ENCODE peak calls at places on chromosomes 13 and 19, in nine cellular contexts. One of them, this sample, is unnamed.

GRCh38 chr13:26686285-26686684 is 74.3 kb downstream of the GPR12 start:
- DNase-seq in psoas muscle: no peak
- DNase-seq in stimulated activated naive CD8-positive, alpha-beta T cell treated with anti-CD3 and anti-CD28 coated beads, Interleukin-15, Interleukin-2, amounts not matched to agents 100 U/mL and 50 U/mL, for 24 hours: no peak
- DNase-seq in fibroblast of the conjunctiva: no peak
- DNase-seq in stimulated activated CD8-positive, alpha-beta memory T cell treated with anti-CD3 and anti-CD28 coated beads, Interleukin-12 subunit alpha, Interleukin-12 subunit beta, amount 100 ng/mL, for 1 hour: no peak
- DNase-seq in hepatic stellate cell: no peak
- DNase-seq in activated T-helper 1 cell treated with Interleukin-2 at 50 U/mL for 16 hours: no peak
- DNase-seq in stimulated activated CD4-positive, alpha-beta T cell treated with anti-CD3 and anti-CD28 coated beads, TNF-alpha, amount 100 ng/mL, for 1 hour: no peak
- DNase-seq in T-helper 17 cell: no peak
- DNase-seq in this sample: no peak

GRCh38 chr19:2619076-2619475 is 83.4 kb downstream of the GNG7 start:
- DNase-seq in stimulated activated naive CD8-positive, alpha-beta T cell treated with anti-CD3 and anti-CD28 coated beads, Interleukin-15, Interleukin-2, amounts not matched to agents 100 U/mL and 50 U/mL, for 24 hours: no peak
- DNase-seq in fibroblast of the conjunctiva: no peak
- DNase-seq in hepatic stellate cell: no peak
- DNase-seq in stimulated activated CD4-positive, alpha-beta T cell treated with anti-CD3 and anti-CD28 coated beads, TNF-alpha, amount 100 ng/mL, for 1 hour: no peak
- DNase-seq in stimulated activated CD8-positive, alpha-beta memory T cell treated with anti-CD3 and anti-CD28 coated beads, Interleukin-12 subunit alpha, Interleukin-12 subunit beta, amount 100 ng/mL, for 1 hour: no peak
- DNase-seq in activated T-helper 1 cell treated with Interleukin-2 at 50 U/mL for 16 hours: no peak
- DNase-seq in T-helper 17 cell: no peak
- DNase-seq in psoas muscle: no peak
- DNase-seq in this sample: no peak

GRCh38 chr13:110448230-110448629 is 113.3 kb downstream of the RAB20 start:
- DNase-seq in psoas muscle: no peak
- DNase-seq in stimulated activated CD4-positive, alpha-beta T cell treated with anti-CD3 and anti-CD28 coated beads, TNF-alpha, amount 100 ng/mL, for 1 hour: no peak
- DNase-seq in stimulated activated naive CD8-positive, alpha-beta T cell treated with anti-CD3 and anti-CD28 coated beads, Interleukin-15, Interleukin-2, amounts not matched to agents 100 U/mL and 50 U/mL, for 24 hours: no peak
- DNase-seq in stimulated activated CD8-positive, alpha-beta memory T cell treated with anti-CD3 and anti-CD28 coated beads, Interleukin-12 subunit alpha, Interleukin-12 subunit beta, amount 100 ng/mL, for 1 hour: no peak
- DNase-seq in activated T-helper 1 cell treated with Interleukin-2 at 50 U/mL for 16 hours: no peak
- DNase-seq in T-helper 17 cell: no peak
- DNase-seq in hepatic stellate cell: peak
- DNase-seq in fibroblast of the conjunctiva: no peak
- DNase-seq in this sample: no peak

GRCh38 chr13:77136902-77137420 is 110.0 kb upstream of the FBXL3 start:
- DNase-seq in stimulated activated CD4-positive, alpha-beta T cell treated with anti-CD3 and anti-CD28 coated beads, TNF-alpha, amount 100 ng/mL, for 1 hour: no peak
- DNase-seq in psoas muscle: no peak
- DNase-seq in fibroblast of the conjunctiva: peak
- DNase-seq in stimulated activated naive CD8-positive, alpha-beta T cell treated with anti-CD3 and anti-CD28 coated beads, Interleukin-15, Interleukin-2, amounts not matched to agents 100 U/mL and 50 U/mL, for 24 hours: no peak
- DNase-seq in stimulated activated CD8-positive, alpha-beta memory T cell treated with anti-CD3 and anti-CD28 coated beads, Interleukin-12 subunit alpha, Interleukin-12 subunit beta, amount 100 ng/mL, for 1 hour: no peak
- DNase-seq in activated T-helper 1 cell treated with Interleukin-2 at 50 U/mL for 16 hours: no peak
- DNase-seq in T-helper 17 cell: no peak
- DNase-seq in hepatic stellate cell: peak
- DNase-seq in this sample: no peak

GRCh38 chr13:33945477-33945876 is 127.5 kb downstream of the RFC3 start:
- DNase-seq in stimulated activated naive CD8-positive, alpha-beta T cell treated with anti-CD3 and anti-CD28 coated beads, Interleukin-15, Interleukin-2, amounts not matched to agents 100 U/mL and 50 U/mL, for 24 hours: no peak
- DNase-seq in stimulated activated CD8-positive, alpha-beta memory T cell treated with anti-CD3 and anti-CD28 coated beads, Interleukin-12 subunit alpha, Interleukin-12 subunit beta, amount 100 ng/mL, for 1 hour: no peak
- DNase-seq in hepatic stellate cell: no peak
- DNase-seq in psoas muscle: no peak
- DNase-seq in activated T-helper 1 cell treated with Interleukin-2 at 50 U/mL for 16 hours: no peak
- DNase-seq in T-helper 17 cell: no peak
- DNase-seq in fibroblast of the conjunctiva: no peak
- DNase-seq in stimulated activated CD4-positive, alpha-beta T cell treated with anti-CD3 and anti-CD28 coated beads, TNF-alpha, amount 100 ng/mL, for 1 hour: no peak
- DNase-seq in this sample: no peak

GRCh38 chr13:23695711-23696512 is 125.7 kb downstream of the TNFRSF19 start:
- DNase-seq in psoas muscle: peak
- DNase-seq in hepatic stellate cell: no peak
- DNase-seq in T-helper 17 cell: peak
- DNase-seq in stimulated activated CD8-positive, alpha-beta memory T cell treated with anti-CD3 and anti-CD28 coated beads, Interleukin-12 subunit alpha, Interleukin-12 subunit beta, amount 100 ng/mL, for 1 hour: peak
- DNase-seq in stimulated activated naive CD8-positive, alpha-beta T cell treated with anti-CD3 and anti-CD28 coated beads, Interleukin-15, Interleukin-2, amounts not matched to agents 100 U/mL and 50 U/mL, for 24 hours: peak
- DNase-seq in stimulated activated CD4-positive, alpha-beta T cell treated with anti-CD3 and anti-CD28 coated beads, TNF-alpha, amount 100 ng/mL, for 1 hour: peak
- DNase-seq in fibroblast of the conjunctiva: no peak
- DNase-seq in activated T-helper 1 cell treated with Interleukin-2 at 50 U/mL for 16 hours: peak
- DNase-seq in this sample: peak

GRCh38 chr13:53732664-53733063 is 704.1 kb downstream of the OLFM4 start:
- DNase-seq in stimulated activated CD4-positive, alpha-beta T cell treated with anti-CD3 and anti-CD28 coated beads, TNF-alpha, amount 100 ng/mL, for 1 hour: no peak
- DNase-seq in psoas muscle: no peak
- DNase-seq in activated T-helper 1 cell treated with Interleukin-2 at 50 U/mL for 16 hours: no peak
- DNase-seq in fibroblast of the conjunctiva: no peak
- DNase-seq in stimulated activated naive CD8-positive, alpha-beta T cell treated with anti-CD3 and anti-CD28 coated beads, Interleukin-15, Interleukin-2, amounts not matched to agents 100 U/mL and 50 U/mL, for 24 hours: no peak
- DNase-seq in hepatic stellate cell: no peak
- DNase-seq in stimulated activated CD8-positive, alpha-beta memory T cell treated with anti-CD3 and anti-CD28 coated beads, Interleukin-12 subunit alpha, Interleukin-12 subunit beta, amount 100 ng/mL, for 1 hour: no peak
- DNase-seq in T-helper 17 cell: no peak
- DNase-seq in this sample: no peak

GRCh38 chr19:45717983-45718650 is 12.6 kb downstream of the FBXO46 start:
- DNase-seq in fibroblast of the conjunctiva: no peak
- DNase-seq in activated T-helper 1 cell treated with Interleukin-2 at 50 U/mL for 16 hours: no peak
- DNase-seq in psoas muscle: no peak
- DNase-seq in hepatic stellate cell: no peak
- DNase-seq in stimulated activated CD4-positive, alpha-beta T cell treated with anti-CD3 and anti-CD28 coated beads, TNF-alpha, amount 100 ng/mL, for 1 hour: no peak
- DNase-seq in T-helper 17 cell: no peak
- DNase-seq in stimulated activated naive CD8-positive, alpha-beta T cell treated with anti-CD3 and anti-CD28 coated beads, Interleukin-15, Interleukin-2, amounts not matched to agents 100 U/mL and 50 U/mL, for 24 hours: no peak
- DNase-seq in stimulated activated CD8-positive, alpha-beta memory T cell treated with anti-CD3 and anti-CD28 coated beads, Interleukin-12 subunit alpha, Interleukin-12 subunit beta, amount 100 ng/mL, for 1 hour: no peak
- DNase-seq in this sample: no peak

GRCh38 chr13:97205465-97205864 is 16.7 kb upstream of the MBNL2 start:
- DNase-seq in psoas muscle: no peak
- DNase-seq in fibroblast of the conjunctiva: no peak
- DNase-seq in activated T-helper 1 cell treated with Interleukin-2 at 50 U/mL for 16 hours: no peak
- DNase-seq in stimulated activated naive CD8-positive, alpha-beta T cell treated with anti-CD3 and anti-CD28 coated beads, Interleukin-15, Interleukin-2, amounts not matched to agents 100 U/mL and 50 U/mL, for 24 hours: no peak
- DNase-seq in hepatic stellate cell: no peak
- DNase-seq in stimulated activated CD4-positive, alpha-beta T cell treated with anti-CD3 and anti-CD28 coated beads, TNF-alpha, amount 100 ng/mL, for 1 hour: no peak
- DNase-seq in stimulated activated CD8-positive, alpha-beta memory T cell treated with anti-CD3 and anti-CD28 coated beads, Interleukin-12 subunit alpha, Interleukin-12 subunit beta, amount 100 ng/mL, for 1 hour: no peak
- DNase-seq in T-helper 17 cell: no peak
- DNase-seq in this sample: no peak

GRCh38 chr19:45554481-45554880 is 30.1 kb downstream of the OPA3 start:
- DNase-seq in psoas muscle: no peak
- DNase-seq in stimulated activated CD4-positive, alpha-beta T cell treated with anti-CD3 and anti-CD28 coated beads, TNF-alpha, amount 100 ng/mL, for 1 hour: no peak
- DNase-seq in T-helper 17 cell: no peak
- DNase-seq in hepatic stellate cell: no peak
- DNase-seq in stimulated activated naive CD8-positive, alpha-beta T cell treated with anti-CD3 and anti-CD28 coated beads, Interleukin-15, Interleukin-2, amounts not matched to agents 100 U/mL and 50 U/mL, for 24 hours: no peak
- DNase-seq in fibroblast of the conjunctiva: no peak
- DNase-seq in activated T-helper 1 cell treated with Interleukin-2 at 50 U/mL for 16 hours: no peak
- DNase-seq in stimulated activated CD8-positive, alpha-beta memory T cell treated with anti-CD3 and anti-CD28 coated beads, Interleukin-12 subunit alpha, Interleukin-12 subunit beta, amount 100 ng/mL, for 1 hour: no peak
- DNase-seq in this sample: no peak

GRCh38 chr19:54096642-54097106 is 3.9 kb downstream of the OSCAR start:
- DNase-seq in activated T-helper 1 cell treated with Interleukin-2 at 50 U/mL for 16 hours: no peak
- DNase-seq in hepatic stellate cell: peak
- DNase-seq in stimulated activated CD4-positive, alpha-beta T cell treated with anti-CD3 and anti-CD28 coated beads, TNF-alpha, amount 100 ng/mL, for 1 hour: no peak
- DNase-seq in fibroblast of the conjunctiva: peak
- DNase-seq in stimulated activated CD8-positive, alpha-beta memory T cell treated with anti-CD3 and anti-CD28 coated beads, Interleukin-12 subunit alpha, Interleukin-12 subunit beta, amount 100 ng/mL, for 1 hour: no peak
- DNase-seq in T-helper 17 cell: no peak
- DNase-seq in stimulated activated naive CD8-positive, alpha-beta T cell treated with anti-CD3 and anti-CD28 coated beads, Interleukin-15, Interleukin-2, amounts not matched to agents 100 U/mL and 50 U/mL, for 24 hours: no peak
- DNase-seq in psoas muscle: no peak
- DNase-seq in this sample: no peak

GRCh38 chr13:38348890-38349289 is 761 bp upstream of the UFM1 start:
- DNase-seq in fibroblast of the conjunctiva: no peak
- DNase-seq in psoas muscle: no peak
- DNase-seq in hepatic stellate cell: peak
- DNase-seq in stimulated activated CD4-positive, alpha-beta T cell treated with anti-CD3 and anti-CD28 coated beads, TNF-alpha, amount 100 ng/mL, for 1 hour: no peak
- DNase-seq in T-helper 17 cell: no peak
- DNase-seq in stimulated activated CD8-positive, alpha-beta memory T cell treated with anti-CD3 and anti-CD28 coated beads, Interleukin-12 subunit alpha, Interleukin-12 subunit beta, amount 100 ng/mL, for 1 hour: no peak
- DNase-seq in stimulated activated naive CD8-positive, alpha-beta T cell treated with anti-CD3 and anti-CD28 coated beads, Interleukin-15, Interleukin-2, amounts not matched to agents 100 U/mL and 50 U/mL, for 24 hours: peak
- DNase-seq in activated T-helper 1 cell treated with Interleukin-2 at 50 U/mL for 16 hours: no peak
- DNase-seq in this sample: no peak

GRCh38 chr19:18656337-18657086 is 19.7 kb downstream of the KLHL26 start:
- DNase-seq in T-helper 17 cell: no peak
- DNase-seq in stimulated activated CD4-positive, alpha-beta T cell treated with anti-CD3 and anti-CD28 coated beads, TNF-alpha, amount 100 ng/mL, for 1 hour: no peak
- DNase-seq in stimulated activated naive CD8-positive, alpha-beta T cell treated with anti-CD3 and anti-CD28 coated beads, Interleukin-15, Interleukin-2, amounts not matched to agents 100 U/mL and 50 U/mL, for 24 hours: no peak
- DNase-seq in activated T-helper 1 cell treated with Interleukin-2 at 50 U/mL for 16 hours: no peak
- DNase-seq in stimulated activated CD8-positive, alpha-beta memory T cell treated with anti-CD3 and anti-CD28 coated beads, Interleukin-12 subunit alpha, Interleukin-12 subunit beta, amount 100 ng/mL, for 1 hour: no peak
- DNase-seq in hepatic stellate cell: no peak
- DNase-seq in fibroblast of the conjunctiva: no peak
- DNase-seq in psoas muscle: no peak
- DNase-seq in this sample: no peak

GRCh38 chr19:6056801-6057650 is 53.3 kb downstream of the RFX2 start:
- DNase-seq in stimulated activated CD8-positive, alpha-beta memory T cell treated with anti-CD3 and anti-CD28 coated beads, Interleukin-12 subunit alpha, Interleukin-12 subunit beta, amount 100 ng/mL, for 1 hour: no peak
- DNase-seq in hepatic stellate cell: peak
- DNase-seq in fibroblast of the conjunctiva: peak
- DNase-seq in psoas muscle: peak
- DNase-seq in stimulated activated naive CD8-positive, alpha-beta T cell treated with anti-CD3 and anti-CD28 coated beads, Interleukin-15, Interleukin-2, amounts not matched to agents 100 U/mL and 50 U/mL, for 24 hours: peak
- DNase-seq in T-helper 17 cell: no peak
- DNase-seq in activated T-helper 1 cell treated with Interleukin-2 at 50 U/mL for 16 hours: no peak
- DNase-seq in stimulated activated CD4-positive, alpha-beta T cell treated with anti-CD3 and anti-CD28 coated beads, TNF-alpha, amount 100 ng/mL, for 1 hour: no peak
- DNase-seq in this sample: no peak

GRCh38 chr13:77313923-77314322 is 13.0 kb downstream of the MYCBP2 start:
- DNase-seq in stimulated activated CD8-positive, alpha-beta memory T cell treated with anti-CD3 and anti-CD28 coated beads, Interleukin-12 subunit alpha, Interleukin-12 subunit beta, amount 100 ng/mL, for 1 hour: no peak
- DNase-seq in hepatic stellate cell: no peak
- DNase-seq in T-helper 17 cell: no peak
- DNase-seq in stimulated activated CD4-positive, alpha-beta T cell treated with anti-CD3 and anti-CD28 coated beads, TNF-alpha, amount 100 ng/mL, for 1 hour: no peak
- DNase-seq in activated T-helper 1 cell treated with Interleukin-2 at 50 U/mL for 16 hours: no peak
- DNase-seq in fibroblast of the conjunctiva: no peak
- DNase-seq in stimulated activated naive CD8-positive, alpha-beta T cell treated with anti-CD3 and anti-CD28 coated beads, Interleukin-15, Interleukin-2, amounts not matched to agents 100 U/mL and 50 U/mL, for 24 hours: no peak
- DNase-seq in psoas muscle: no peak
- DNase-seq in this sample: no peak

GRCh38 chr13:114077938-114078335 is 54.5 kb downstream of the RASA3 start:
- DNase-seq in stimulated activated naive CD8-positive, alpha-beta T cell treated with anti-CD3 and anti-CD28 coated beads, Interleukin-15, Interleukin-2, amounts not matched to agents 100 U/mL and 50 U/mL, for 24 hours: no peak
- DNase-seq in fibroblast of the conjunctiva: peak
- DNase-seq in activated T-helper 1 cell treated with Interleukin-2 at 50 U/mL for 16 hours: no peak
- DNase-seq in stimulated activated CD4-positive, alpha-beta T cell treated with anti-CD3 and anti-CD28 coated beads, TNF-alpha, amount 100 ng/mL, for 1 hour: no peak
- DNase-seq in hepatic stellate cell: peak
- DNase-seq in stimulated activated CD8-positive, alpha-beta memory T cell treated with anti-CD3 and anti-CD28 coated beads, Interleukin-12 subunit alpha, Interleukin-12 subunit beta, amount 100 ng/mL, for 1 hour: no peak
- DNase-seq in T-helper 17 cell: no peak
- DNase-seq in psoas muscle: no peak
- DNase-seq in this sample: no peak

GRCh38 chr19:6273701-6274601 is 5.8 kb downstream of the MLLT1 start:
- DNase-seq in stimulated activated CD8-positive, alpha-beta memory T cell treated with anti-CD3 and anti-CD28 coated beads, Interleukin-12 subunit alpha, Interleukin-12 subunit beta, amount 100 ng/mL, for 1 hour: no peak
- DNase-seq in stimulated activated naive CD8-positive, alpha-beta T cell treated with anti-CD3 and anti-CD28 coated beads, Interleukin-15, Interleukin-2, amounts not matched to agents 100 U/mL and 50 U/mL, for 24 hours: no peak
- DNase-seq in T-helper 17 cell: no peak
- DNase-seq in psoas muscle: peak
- DNase-seq in stimulated activated CD4-positive, alpha-beta T cell treated with anti-CD3 and anti-CD28 coated beads, TNF-alpha, amount 100 ng/mL, for 1 hour: no peak
- DNase-seq in hepatic stellate cell: peak
- DNase-seq in activated T-helper 1 cell treated with Interleukin-2 at 50 U/mL for 16 hours: no peak
- DNase-seq in fibroblast of the conjunctiva: peak
- DNase-seq in this sample: no peak

GRCh38 chr13:75411924-75412537 is 69.9 kb downstream of the TBC1D4 start:
- DNase-seq in fibroblast of the conjunctiva: no peak
- DNase-seq in T-helper 17 cell: no peak
- DNase-seq in hepatic stellate cell: no peak
- DNase-seq in stimulated activated CD4-positive, alpha-beta T cell treated with anti-CD3 and anti-CD28 coated beads, TNF-alpha, amount 100 ng/mL, for 1 hour: no peak
- DNase-seq in psoas muscle: no peak
- DNase-seq in stimulated activated naive CD8-positive, alpha-beta T cell treated with anti-CD3 and anti-CD28 coated beads, Interleukin-15, Interleukin-2, amounts not matched to agents 100 U/mL and 50 U/mL, for 24 hours: no peak
- DNase-seq in stimulated activated CD8-positive, alpha-beta memory T cell treated with anti-CD3 and anti-CD28 coated beads, Interleukin-12 subunit alpha, Interleukin-12 subunit beta, amount 100 ng/mL, for 1 hour: no peak
- DNase-seq in activated T-helper 1 cell treated with Interleukin-2 at 50 U/mL for 16 hours: no peak
- DNase-seq in this sample: no peak

GRCh38 chr19:15124572-15125231 is 17.5 kb downstream of the SYDE1 start:
- DNase-seq in stimulated activated naive CD8-positive, alpha-beta T cell treated with anti-CD3 and anti-CD28 coated beads, Interleukin-15, Interleukin-2, amounts not matched to agents 100 U/mL and 50 U/mL, for 24 hours: no peak
- DNase-seq in stimulated activated CD4-positive, alpha-beta T cell treated with anti-CD3 and anti-CD28 coated beads, TNF-alpha, amount 100 ng/mL, for 1 hour: no peak
- DNase-seq in T-helper 17 cell: no peak
- DNase-seq in psoas muscle: no peak
- DNase-seq in fibroblast of the conjunctiva: no peak
- DNase-seq in activated T-helper 1 cell treated with Interleukin-2 at 50 U/mL for 16 hours: no peak
- DNase-seq in hepatic stellate cell: no peak
- DNase-seq in stimulated activated CD8-positive, alpha-beta memory T cell treated with anti-CD3 and anti-CD28 coated beads, Interleukin-12 subunit alpha, Interleukin-12 subunit beta, amount 100 ng/mL, for 1 hour: no peak
- DNase-seq in this sample: no peak

GRCh38 chr13:95176611-95177259 is 124.5 kb downstream of the ABCC4 start:
- DNase-seq in hepatic stellate cell: no peak
- DNase-seq in stimulated activated CD4-positive, alpha-beta T cell treated with anti-CD3 and anti-CD28 coated beads, TNF-alpha, amount 100 ng/mL, for 1 hour: peak
- DNase-seq in stimulated activated naive CD8-positive, alpha-beta T cell treated with anti-CD3 and anti-CD28 coated beads, Interleukin-15, Interleukin-2, amounts not matched to agents 100 U/mL and 50 U/mL, for 24 hours: no peak
- DNase-seq in T-helper 17 cell: no peak
- DNase-seq in psoas muscle: no peak
- DNase-seq in activated T-helper 1 cell treated with Interleukin-2 at 50 U/mL for 16 hours: no peak
- DNase-seq in stimulated activated CD8-positive, alpha-beta memory T cell treated with anti-CD3 and anti-CD28 coated beads, Interleukin-12 subunit alpha, Interleukin-12 subunit beta, amount 100 ng/mL, for 1 hour: no peak
- DNase-seq in fibroblast of the conjunctiva: no peak
- DNase-seq in this sample: no peak

GRCh38 chr19:30375651-30376050 is 3.5 kb downstream of the ZNF536 start:
- DNase-seq in T-helper 17 cell: no peak
- DNase-seq in activated T-helper 1 cell treated with Interleukin-2 at 50 U/mL for 16 hours: no peak
- DNase-seq in stimulated activated naive CD8-positive, alpha-beta T cell treated with anti-CD3 and anti-CD28 coated beads, Interleukin-15, Interleukin-2, amounts not matched to agents 100 U/mL and 50 U/mL, for 24 hours: no peak
- DNase-seq in stimulated activated CD8-positive, alpha-beta memory T cell treated with anti-CD3 and anti-CD28 coated beads, Interleukin-12 subunit alpha, Interleukin-12 subunit beta, amount 100 ng/mL, for 1 hour: no peak
- DNase-seq in hepatic stellate cell: no peak
- DNase-seq in psoas muscle: no peak
- DNase-seq in stimulated activated CD4-positive, alpha-beta T cell treated with anti-CD3 and anti-CD28 coated beads, TNF-alpha, amount 100 ng/mL, for 1 hour: no peak
- DNase-seq in fibroblast of the conjunctiva: no peak
- DNase-seq in this sample: no peak

GRCh38 chr19:54209748-54210494 is 9.3 kb downstream of the RPS9 start:
- DNase-seq in T-helper 17 cell: no peak
- DNase-seq in activated T-helper 1 cell treated with Interleukin-2 at 50 U/mL for 16 hours: no peak
- DNase-seq in fibroblast of the conjunctiva: peak
- DNase-seq in hepatic stellate cell: peak
- DNase-seq in stimulated activated naive CD8-positive, alpha-beta T cell treated with anti-CD3 and anti-CD28 coated beads, Interleukin-15, Interleukin-2, amounts not matched to agents 100 U/mL and 50 U/mL, for 24 hours: peak
- DNase-seq in stimulated activated CD8-positive, alpha-beta memory T cell treated with anti-CD3 and anti-CD28 coated beads, Interleukin-12 subunit alpha, Interleukin-12 subunit beta, amount 100 ng/mL, for 1 hour: no peak
- DNase-seq in psoas muscle: peak
- DNase-seq in stimulated activated CD4-positive, alpha-beta T cell treated with anti-CD3 and anti-CD28 coated beads, TNF-alpha, amount 100 ng/mL, for 1 hour: no peak
- DNase-seq in this sample: no peak

GRCh38 chr19:38458991-38459390 is 25.5 kb downstream of the RYR1 start:
- DNase-seq in stimulated activated CD4-positive, alpha-beta T cell treated with anti-CD3 and anti-CD28 coated beads, TNF-alpha, amount 100 ng/mL, for 1 hour: no peak
- DNase-seq in activated T-helper 1 cell treated with Interleukin-2 at 50 U/mL for 16 hours: no peak
- DNase-seq in hepatic stellate cell: no peak
- DNase-seq in fibroblast of the conjunctiva: no peak
- DNase-seq in stimulated activated naive CD8-positive, alpha-beta T cell treated with anti-CD3 and anti-CD28 coated beads, Interleukin-15, Interleukin-2, amounts not matched to agents 100 U/mL and 50 U/mL, for 24 hours: no peak
- DNase-seq in stimulated activated CD8-positive, alpha-beta memory T cell treated with anti-CD3 and anti-CD28 coated beads, Interleukin-12 subunit alpha, Interleukin-12 subunit beta, amount 100 ng/mL, for 1 hour: no peak
- DNase-seq in psoas muscle: no peak
- DNase-seq in T-helper 17 cell: no peak
- DNase-seq in this sample: no peak